ENCODE peak calls at places on chromosomes 13 and 19, in ten cellular contexts. G is naive thymus-derived CD4-positive, alpha-beta T cell; H is pancreas; E is GM23248; Y is breast epithelium; J is stomach; R is Peyer's patch; S is GM23338; T is HCT116; K is aorta. F is an unnamed sample. For H3K4me1, the result is how much of the 10 kb centered on the place peaks cover.

GRCh38 chr19:48629297-48629598 is 7.9 kb downstream of the DBP start:
- DNase-seq in G (no peak), H (no peak), E (no peak), Y (no peak), J (no peak), R (no peak), S (no peak), T (no peak), K (no peak), F (no peak)

GRCh38 chr13:113493315-113493951 is 2.9 kb upstream of the DCUN1D2 start:
- DNase-seq in G (no peak), H (no peak), E (peak), Y (no peak), J (no peak), R (no peak), S (no peak), T (peak), K (no peak), F (no peak)

GRCh38 chr13:33373624-33374023 is 88.1 kb upstream of the STARD13 start:
- DNase-seq in G (no peak), H (no peak), E (no peak), Y (no peak), J (no peak), R (no peak), S (no peak), T (no peak), K (no peak), F (no peak)

GRCh38 chr13:76663941-76664340 is 222.3 kb downstream of the KCTD12 start:
- DNase-seq in G (no peak), H (no peak), E (peak), Y (no peak), J (no peak), R (no peak), S (no peak), T (no peak), K (no peak), F (no peak)

GRCh38 chr13:37443538-37443937 is 155.0 kb downstream of the POSTN start:
- DNase-seq in G (no peak), H (no peak), E (peak), Y (no peak), J (no peak), R (no peak), S (no peak), T (no peak), K (no peak), F (no peak)

GRCh38 chr19:50818859-50819472 is 4.6 kb downstream of the KLK1 start:
- DNase-seq in G (no peak), H (no peak), E (no peak), Y (no peak), J (no peak), R (no peak), S (no peak), T (no peak), K (no peak), F (peak)

GRCh38 chr13:74770361-74770760 is 636.2 kb upstream of the KLF12 start:
- DNase-seq in G (no peak), H (no peak), E (peak), Y (no peak), J (no peak), R (no peak), S (no peak), T (no peak), K (no peak), F (no peak)

GRCh38 chr13:73399347-73400216 is 340.8 kb downstream of the KLF5 start:
- DNase-seq in G (no peak), H (no peak), E (no peak), Y (no peak), J (peak), R (no peak), S (peak), T (no peak), K (no peak), F (no peak)

GRCh38 chr13:96994030-96994848 is at the start of gene OXGR1:
- DNase-seq in G (no peak), H (peak), E (peak), Y (no peak), J (no peak), R (no peak), S (peak), T (no peak), K (peak), F (peak)

GRCh38 chr13:112831801-112832200 is 137.2 kb upstream of the MCF2L start:
- DNase-seq in G (no peak), H (no peak), E (no peak), Y (no peak), J (no peak), R (peak), S (no peak), T (no peak), K (peak), F (no peak)

GRCh38 chr13:59086147-59086546 is 1077.6 kb downstream of the DIAPH3 start:
- DNase-seq in G (no peak), H (no peak), E (no peak), Y (no peak), J (no peak), R (no peak), S (no peak), T (no peak), K (no peak), F (no peak)

GRCh38 chr13:92224052-92224821 is 825.8 kb downstream of the GPC5 start:
- DNase-seq in G (no peak), H (no peak), E (peak), Y (no peak), J (no peak), R (no peak), S (no peak), T (no peak), K (no peak), F (no peak)

GRCh38 chr13:44174769-44175425 is 198.7 kb upstream of the SERP2 start:
- DNase-seq in G (no peak), H (no peak), E (peak), Y (no peak), J (peak), R (no peak), S (no peak), T (no peak), K (no peak), F (peak)

GRCh38 chr19:32580901-32581703 is at the start of gene PDCD5:
- DNase-seq in G (peak), H (peak), E (peak), Y (peak), J (peak), R (peak), S (peak), T (peak), K (peak), F (peak)

GRCh38 chr19:55390461-55390880 is 4.7 kb downstream of the RPL28 start:
- DNase-seq in G (no peak), H (no peak), E (no peak), Y (no peak), J (no peak), R (no peak), S (peak), T (no peak), K (no peak), F (peak)

GRCh38 chr13:20492641-20493040 is 33.0 kb downstream of the CRYL1 start:
- DNase-seq in G (no peak), H (no peak), E (peak), Y (no peak), J (no peak), R (no peak), S (peak), T (peak), K (no peak), F (peak)

GRCh38 chr13:81577601-81578000 is 1236.7 kb upstream of the SPRY2 start:
- DNase-seq in G (no peak), H (no peak), E (no peak), Y (no peak), J (no peak), R (no peak), S (peak), T (no peak), K (no peak), F (no peak)

GRCh38 chr19:5820785-5821184 is 15.9 kb downstream of the NRTN start:
- DNase-seq in G (no peak), H (no peak), E (no peak), Y (no peak), J (no peak), R (no peak), S (no peak), T (no peak), K (no peak), F (no peak)

GRCh38 chr19:51000981-51001380 is 423 bp downstream of the KLK8 start:
- DNase-seq in G (no peak), H (no peak), E (no peak), Y (peak), J (no peak), R (no peak), S (peak), T (no peak), K (no peak), F (peak)

GRCh38 chr13:42498521-42498920 is 75.4 kb upstream of the TNFSF11 start:
- DNase-seq in G (no peak), H (no peak), E (no peak), Y (no peak), J (no peak), R (no peak), S (no peak), T (no peak), K (no peak), F (no peak)

GRCh38 chr13:27171244-27171829 is at the start of gene USP12:
- DNase-seq in G (no peak), H (peak), E (no peak), Y (peak), J (no peak), R (peak), S (peak), T (no peak), K (peak), F (peak)

GRCh38 chr13:113426591-113426986 is 26.7 kb downstream of the ADPRHL1 start:
- DNase-seq in G (no peak), H (peak), E (no peak), Y (no peak), J (no peak), R (no peak), S (no peak), T (no peak), K (no peak), F (peak)

GRCh38 chr13:112738606-112739005 is 48.8 kb downstream of the ATP11A start:
- DNase-seq in G (no peak), H (no peak), E (no peak), Y (no peak), J (no peak), R (no peak), S (no peak), T (no peak), K (no peak), F (no peak)

GRCh38 chr13:108533842-108534241 is 95.6 kb upstream of the MYO16 start:
- DNase-seq in G (no peak), H (no peak), E (no peak), Y (no peak), J (no peak), R (no peak), S (no peak), T (no peak), K (no peak), F (no peak)

GRCh38 chr19:51807111-51807701 is 12.2 kb downstream of the FPR3 start:
- DNase-seq in G (no peak), H (no peak), E (peak), Y (no peak), J (no peak), R (no peak), S (peak), T (no peak), K (no peak), F (peak)

GRCh38 chr19:31083122-31083521 is 266.1 kb downstream of the TSHZ3 start:
- DNase-seq in G (no peak), H (no peak), E (no peak), Y (no peak), J (no peak), R (no peak), S (no peak), T (no peak), K (no peak), F (no peak)

GRCh38 chr19:28333909-28334308 is 879.0 kb downstream of the UQCRFS1 start:
- DNase-seq in G (no peak), H (no peak), E (no peak), Y (no peak), J (no peak), R (no peak), S (peak), T (no peak), K (no peak), F (no peak)

DNA sequence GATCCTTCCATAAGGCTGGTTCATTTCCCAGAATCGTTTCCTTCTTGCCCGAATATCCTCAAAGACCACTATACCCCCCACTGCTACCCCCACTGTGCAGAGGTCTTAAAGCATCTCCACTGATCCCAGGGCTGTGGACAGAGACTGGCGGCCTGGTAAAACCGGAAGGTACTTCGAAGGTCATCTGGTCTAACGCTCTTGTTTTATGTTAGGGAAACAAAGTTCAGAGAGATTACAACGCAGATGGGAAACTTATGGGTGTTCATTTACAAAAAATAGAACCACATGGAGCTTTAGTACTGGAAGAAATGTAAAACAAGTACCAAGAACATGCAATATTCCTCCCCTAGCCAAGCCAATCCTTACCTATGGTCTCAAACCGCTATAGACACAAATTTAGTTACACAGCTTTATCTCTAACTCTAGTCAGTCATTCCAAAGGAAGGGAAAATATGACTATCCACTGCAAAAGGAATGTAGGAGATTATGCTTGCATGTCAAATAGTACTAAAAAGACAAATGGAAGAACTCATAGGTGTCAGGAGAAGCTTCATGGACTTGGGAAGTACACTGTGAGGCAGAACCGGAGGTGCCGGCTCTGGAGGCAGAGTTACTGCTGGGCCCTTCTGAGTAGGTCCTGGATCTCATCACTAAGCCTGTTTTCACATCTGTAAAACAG is 97.6 kb downstream of the FOXO1 start:
- DNase-seq in G (no peak), H (no peak), E (peak), Y (no peak), J (no peak), R (no peak), S (no peak), T (no peak), K (no peak), F (no peak)
- H3K4me1 ChIP-seq in G (under half), H (under half), E (under half), Y (under half), J (half or more), R (under half), S (half or more), T (under half), K (under half), F (under half)

GRCh38 chr19:47104678-47105077 is 8.9 kb downstream of the ZC3H4 start:
- DNase-seq in G (no peak), H (no peak), E (no peak), Y (no peak), J (no peak), R (no peak), S (no peak), T (no peak), K (no peak), F (no peak)
- H3K4me1 ChIP-seq in G (under half), H (under half), E (half or more), Y (under half), J (half or more), R (under half), S (under half), T (under half), K (under half), F (under half)

GRCh38 chr19:39160889-39161672 is 35.5 kb downstream of the PAK4 start:
- DNase-seq in G (no peak), H (peak), E (peak), Y (peak), J (no peak), R (no peak), S (no peak), T (no peak), K (no peak), F (no peak)

GRCh38 chr19:39164289-39164688 is 32.5 kb upstream of the NCCRP1 start:
- DNase-seq in G (no peak), H (no peak), E (no peak), Y (no peak), J (no peak), R (no peak), S (no peak), T (no peak), K (no peak), F (no peak)

GRCh38 chr19:39165857-39166256 is 30.9 kb upstream of the NCCRP1 start:
- DNase-seq in G (no peak), H (no peak), E (no peak), Y (no peak), J (no peak), R (no peak), S (no peak), T (no peak), K (no peak), F (no peak)

GRCh38 chr19:39162441-39163043 is 34.2 kb upstream of the NCCRP1 start:
- DNase-seq in G (no peak), H (peak), E (no peak), Y (no peak), J (no peak), R (no peak), S (no peak), T (no peak), K (no peak), F (no peak)

DNA sequence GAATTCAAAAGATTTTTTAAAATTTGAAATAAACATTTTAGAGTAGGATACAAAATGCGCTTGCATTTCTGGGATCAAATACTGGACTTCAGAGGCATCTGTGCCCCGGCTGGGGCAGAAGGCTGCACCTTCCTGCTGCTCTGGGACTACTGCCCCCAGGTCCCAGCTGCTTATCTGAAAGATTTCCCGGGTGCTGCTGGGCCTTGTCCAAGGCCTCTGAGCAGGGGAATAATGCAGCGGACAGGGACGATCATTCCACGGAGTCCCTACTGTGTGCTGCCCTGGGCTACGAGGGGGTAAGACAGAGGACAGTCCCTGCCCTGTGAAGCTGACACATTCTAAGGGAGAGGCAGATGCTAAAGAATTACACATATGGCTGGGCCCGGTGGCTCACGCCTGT is 33.1 kb upstream of the NCCRP1 start:
- DNase-seq in G (no peak), H (no peak), E (no peak), Y (no peak), J (no peak), R (no peak), S (no peak), T (no peak), K (no peak), F (no peak)
- H3K4me1 ChIP-seq in G (under half), H (under half), E (under half), Y (under half), J (half or more), R (under half), S (under half), T (under half), K (under half), F (under half)

GRCh38 chr19:17969096-17969792 is 2.3 kb downstream of the KCNN1 start:
- DNase-seq in G (no peak), H (no peak), E (no peak), Y (no peak), J (no peak), R (no peak), S (no peak), T (no peak), K (no peak), F (no peak)
- H3K4me1 ChIP-seq in G (under half), H (under half), E (under half), Y (under half), J (under half), R (under half), S (under half), T (under half), K (under half), F (under half)

GRCh38 chr19:3109491-3109890 is 15.3 kb downstream of the GNA11 start:
- DNase-seq in G (no peak), H (peak), E (no peak), Y (no peak), J (no peak), R (no peak), S (no peak), T (no peak), K (no peak), F (no peak)
- H3K4me1 ChIP-seq in G (under half), H (under half), E (under half), Y (under half), J (half or more), R (under half), S (under half), T (under half), K (under half), F (under half)

DNA sequence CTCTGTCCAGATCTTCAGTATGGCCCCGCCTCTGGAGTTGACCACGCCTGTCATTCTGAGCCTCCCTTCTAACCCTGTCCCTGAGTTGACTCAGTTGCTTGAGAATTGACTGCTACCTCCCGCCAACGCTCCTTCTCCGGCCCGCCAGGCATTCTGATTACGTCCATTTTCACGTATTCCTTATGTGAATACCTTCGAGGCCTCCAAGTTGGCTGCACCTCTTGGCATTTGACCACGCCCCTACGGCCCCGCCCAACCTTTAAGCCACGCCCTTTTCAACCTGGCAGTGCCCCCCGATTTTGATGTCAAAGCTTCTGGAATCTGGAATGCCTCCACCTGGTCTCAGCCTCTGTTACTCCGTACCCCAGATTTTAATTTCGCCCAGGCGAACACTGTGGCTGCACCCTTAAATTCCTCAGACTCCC is 1.7 kb upstream of the EML2 start:
- DNase-seq in G (no peak), H (no peak), E (no peak), Y (no peak), J (peak), R (peak), S (peak), T (peak), K (no peak), F (peak)
- H3K4me1 ChIP-seq in G (under half), H (under half), E (under half), Y (under half), J (half or more), R (under half), S (under half), T (under half), K (under half), F (under half)

DNA sequence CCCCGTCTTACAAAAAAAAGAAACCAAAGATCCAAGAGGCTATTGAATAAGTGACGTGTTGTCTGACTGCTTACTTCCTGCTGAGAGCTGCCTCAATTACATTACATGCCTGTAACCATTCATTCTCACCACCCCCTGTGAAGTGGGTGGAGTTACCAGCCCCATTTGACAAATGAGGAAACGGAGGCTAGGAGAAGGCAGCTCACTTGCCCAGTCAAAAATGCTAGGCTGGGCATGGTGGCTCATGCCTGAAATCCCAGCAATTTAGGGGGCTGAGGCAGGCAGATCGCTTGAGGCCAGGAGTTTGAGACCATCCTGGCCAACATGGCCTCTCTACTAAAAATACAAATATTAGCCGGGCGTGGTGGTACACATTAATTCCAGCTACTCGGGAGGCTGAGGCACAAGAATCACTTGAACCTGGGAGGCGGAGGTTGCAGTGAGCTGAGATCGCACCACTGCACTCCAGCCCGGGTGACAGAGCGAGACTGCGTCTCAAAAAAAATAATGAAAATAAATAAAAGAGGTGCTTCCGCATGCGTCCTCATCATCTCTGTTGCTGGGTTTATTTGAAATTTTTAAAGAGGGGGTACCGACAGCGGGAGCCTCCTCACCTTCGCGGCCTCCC is 499 bp downstream of the LSM7 start:
- DNase-seq in G (peak), H (no peak), E (peak), Y (no peak), J (peak), R (peak), S (peak), T (peak), K (no peak), F (peak)
- H3K4me1 ChIP-seq in G (under half), H (under half), E (under half), Y (under half), J (half or more), R (under half), S (under half), T (under half), K (under half), F (under half)

GRCh38 chr19:49641688-49642487 is at the start of gene SCAF1:
- DNase-seq in G (peak), H (peak), E (peak), Y (peak), J (peak), R (peak), S (peak), T (peak), K (peak), F (peak)
- H3K4me1 ChIP-seq in G (under half), H (under half), E (under half), Y (under half), J (half or more), R (under half), S (under half), T (under half), K (under half), F (under half)

GRCh38 chr19:15279326-15279904 is 47.2 kb upstream of the EPHX3 start:
- DNase-seq in G (no peak), H (no peak), E (no peak), Y (no peak), J (no peak), R (no peak), S (no peak), T (no peak), K (no peak), F (no peak)
- H3K4me1 ChIP-seq in G (half or more), H (under half), E (half or more), Y (under half), J (half or more), R (under half), S (half or more), T (under half), K (under half), F (under half)

F was measured in endodermal cell.